ENCODE peak calls at places on chromosomes 1 and 21, in six cellular contexts. I is retinal pigment epithelial cell; W is HuH-7.5; U is midbrain; L is CD8-positive, alpha-beta memory T cell; S is stimulated activated CD8-positive, alpha-beta memory T cell treated with anti-CD3 and anti-CD28 coated beads, Interleukin-4, amount 100 ng/mL, for 4 hours. N is an unnamed sample.

GRCh38 chr1:89518116-89518780 is 6.4 kb upstream of the LRRC8B start:
- DNase-seq in I (no peak), W (no peak), U (no peak), L (no peak), S (no peak), N (no peak)

GRCh38 chr1:74681001-74681400 is 7.4 kb upstream of the ERICH3 start:
- DNase-seq in I (no peak), W (no peak), U (no peak), L (no peak), S (no peak), N (no peak)

GRCh38 chr21:31650930-31651329 is 8.6 kb upstream of the SOD1 start:
- DNase-seq in I (no peak), W (no peak), U (no peak), L (no peak), S (no peak), N (no peak)

GRCh38 chr1:181239086-181239485 is 150.6 kb downstream of the IER5 start:
- DNase-seq in I (no peak), W (no peak), U (no peak), L (no peak), S (no peak), N (no peak)

GRCh38 chr21:43613755-43614638 is 45.3 kb downstream of the HSF2BP start:
- DNase-seq in I (no peak), W (no peak), U (no peak), L (no peak), S (no peak), N (no peak)

GRCh38 chr21:37542512-37542911 is 175.9 kb downstream of the DYRK1A start:
- DNase-seq in I (no peak), W (no peak), U (no peak), L (no peak), S (no peak), N (no peak)

GRCh38 chr1:23592209-23592905 is 33.1 kb upstream of the ID3 start:
- DNase-seq in I (no peak), W (no peak), U (no peak), L (peak; percentile 27), S (no peak), N (peak; percentile 74)

GRCh38 chr1:200027264-200027823 is at the start of gene NR5A2:
- DNase-seq in I (no peak), W (peak; percentile 79), U (no peak), L (no peak), S (no peak), N (no peak)

GRCh38 chr1:11098931-11099309 is 749 bp downstream of the EXOSC10 start:
- DNase-seq in I (no peak), W (no peak), U (no peak), L (no peak), S (no peak), N (no peak)

GRCh38 chr1:23421752-23422312 is 2.7 kb downstream of the TCEA3 start:
- DNase-seq in I (no peak), W (no peak), U (no peak), L (no peak), S (no peak), N (no peak)

GRCh38 chr1:245671349-245671748 is 516.6 kb downstream of the KIF26B start:
- DNase-seq in I (no peak), W (no peak), U (no peak), L (no peak), S (no peak), N (no peak)

GRCh38 chr1:113783254-113784103 is 24.2 kb upstream of the PHTF1 start:
- DNase-seq in I (no peak), W (no peak), U (peak; percentile 32), L (peak; percentile 69), S (no peak), N (no peak)

GRCh38 chr1:81949421-81949820 is 148.7 kb downstream of the ADGRL2 start:
- DNase-seq in I (no peak), W (no peak), U (no peak), L (no peak), S (no peak), N (no peak)